ENCODE peak calls at places on chromosomes 3 and 15, in nine cellular contexts. W, U, Q, E, T, G, Z, F and N are unnamed samples.

GRCh38 chr15:38610748-38611147 is 46.1 kb upstream of the RASGRP1 start:
- DNase-seq in Q (no peak), E (no peak), W (no peak), G (no peak), U (no peak), F (no peak), Z (no peak), T (no peak), N (no peak)

GRCh38 chr3:73353661-73354217 is 271.0 kb downstream of the PDZRN3 start:
- DNase-seq in F (no peak), E (no peak), G (no peak), Q (no peak), U (peak), W (no peak), T (no peak), Z (no peak), N (no peak)

GRCh38 chr3:36259580-36259979 is 120.7 kb upstream of the STAC start:
- DNase-seq in E (no peak), F (no peak), Z (no peak), U (no peak), Q (no peak), T (no peak), W (no peak), G (no peak), N (no peak)

GRCh38 chr3:114659109-114660081 is 365.6 kb downstream of the TIGIT start:
- DNase-seq in Z (no peak), G (no peak), T (no peak), U (no peak), F (no peak), Q (no peak), W (no peak), E (no peak), N (no peak)

GRCh38 chr3:149180057-149180573 is 41.5 kb downstream of the CP start:
- DNase-seq in T (no peak), E (peak), F (peak), U (no peak), W (peak), G (no peak), Q (no peak), Z (peak), N (no peak)

GRCh38 chr3:57670543-57670942 is 22.3 kb downstream of the DENND6A start:
- DNase-seq in E (no peak), F (no peak), W (no peak), Q (no peak), G (no peak), U (no peak), T (no peak), Z (no peak), N (no peak)

GRCh38 chr3:186121968-186122367 is 13.1 kb upstream of the ETV5 start:
- DNase-seq in U (peak), F (no peak), W (no peak), Z (peak), Q (no peak), E (no peak), G (no peak), T (no peak), N (no peak)

GRCh38 chr15:89946681-89947313 is 34.0 kb upstream of the ARPIN start:
- DNase-seq in T (no peak), G (peak), Z (no peak), F (no peak), E (no peak), Q (no peak), W (no peak), U (no peak), N (no peak)

GRCh38 chr3:58041826-58042324 is 33.7 kb downstream of the FLNB start:
- DNase-seq in F (no peak), T (no peak), Z (no peak), U (no peak), E (no peak), Q (peak), G (no peak), W (no peak), N (peak)

GRCh38 chr3:112930771-112931170 is 44.1 kb downstream of the CD200R1 start:
- DNase-seq in E (no peak), G (no peak), Q (no peak), Z (peak), W (no peak), U (no peak), F (no peak), T (no peak), N (no peak)

GRCh38 chr3:69079269-69080159 is 651 bp downstream of the UBA3 start:
- DNase-seq in U (peak), G (no peak), T (no peak), Q (no peak), F (peak), E (no peak), Z (no peak), W (no peak), N (no peak)

GRCh38 chr3:71580636-71581215 is 2.8 kb downstream of the FOXP1 start:
- DNase-seq in E (no peak), F (no peak), W (no peak), Q (no peak), Z (peak), U (no peak), T (no peak), G (no peak), N (no peak)

GRCh38 chr3:123412811-123413588 is 35.9 kb downstream of the ADCY5 start:
- DNase-seq in U (no peak), W (no peak), Q (no peak), G (no peak), T (peak), F (peak), Z (no peak), E (no peak), N (no peak)

GRCh38 chr3:50226888-50227389 is 9.1 kb upstream of the GNAI2 start:
- DNase-seq in G (no peak), F (no peak), Q (no peak), W (no peak), T (peak), U (no peak), Z (peak), E (peak), N (no peak)

GRCh38 chr3:5290915-5291314 is 103.4 kb downstream of the EDEM1 start:
- DNase-seq in E (no peak), T (no peak), Z (no peak), Q (no peak), G (no peak), W (no peak), F (no peak), U (no peak), N (no peak)

GRCh38 chr15:38518084-38518483 is 46.5 kb downstream of the RASGRP1 start:
- DNase-seq in Q (no peak), F (no peak), T (no peak), G (no peak), U (no peak), E (no peak), W (no peak), Z (no peak), N (no peak)

GRCh38 chr15:33194237-33194636 is 277 bp downstream of the FMN1 start:
- DNase-seq in G (no peak), T (no peak), U (no peak), F (no peak), E (no peak), W (no peak), Q (no peak), Z (no peak), N (no peak)

GRCh38 chr3:124491098-124491497 is 239.2 kb upstream of the UMPS start:
- DNase-seq in E (no peak), T (no peak), W (no peak), Q (no peak), F (no peak), G (no peak), U (no peak), Z (no peak), N (no peak)

GRCh38 chr15:94263341-94264273 is 32.2 kb downstream of the MCTP2 start:
- DNase-seq in F (no peak), G (no peak), T (no peak), E (no peak), Q (peak), U (no peak), W (no peak), Z (peak), N (no peak)

GRCh38 chr3:178436773-178437172 is 99.5 kb upstream of the KCNMB2 start:
- DNase-seq in T (no peak), W (no peak), Q (no peak), U (no peak), Z (peak), E (no peak), F (no peak), G (no peak), N (peak)

GRCh38 chr15:36449084-36449661 is 130.3 kb upstream of the CDIN1 start:
- DNase-seq in F (no peak), W (no peak), G (peak), E (no peak), Q (no peak), T (no peak), Z (no peak), U (peak), N (no peak)

GRCh38 chr15:84681822-84682221 is 23.8 kb upstream of the NMB start:
- DNase-seq in U (no peak), Z (peak), F (no peak), T (no peak), E (no peak), Q (no peak), G (no peak), W (no peak), N (no peak)

GRCh38 chr3:2568073-2568671 is 469.5 kb downstream of the CNTN4 start:
- DNase-seq in G (no peak), W (no peak), U (no peak), Z (no peak), Q (no peak), E (no peak), T (no peak), F (no peak), N (no peak)

GRCh38 chr15:43267439-43267838 is 711 bp upstream of the TGM5 start:
- DNase-seq in E (no peak), Z (no peak), F (no peak), G (no peak), W (peak), Q (no peak), U (no peak), T (no peak), N (no peak)

GRCh38 chr3:166420071-166420470 is 582.8 kb upstream of the BCHE start:
- DNase-seq in E (no peak), F (no peak), U (no peak), G (no peak), Z (no peak), W (no peak), Q (no peak), T (no peak), N (no peak)

GRCh38 chr15:85440451-85440850 is 60.0 kb downstream of the AKAP13 start:
- DNase-seq in W (no peak), E (no peak), G (no peak), Z (peak), T (no peak), Q (no peak), F (no peak), U (no peak), N (no peak)

GRCh38 chr15:62740141-62741004 is 302.2 kb upstream of the TPM1 start:
- DNase-seq in F (no peak), T (peak), Z (no peak), Q (no peak), E (no peak), G (no peak), U (no peak), W (no peak), N (no peak)

GRCh38 chr15:74461847-74462511 is 1.0 kb upstream of the UBL7 start:
- DNase-seq in T (no peak), Z (peak), F (no peak), G (no peak), Q (no peak), W (no peak), E (no peak), U (no peak), N (no peak)

GRCh38 chr3:182212479-182213076 is 500.9 kb downstream of the SOX2 start:
- DNase-seq in E (no peak), U (peak), W (no peak), G (peak), Q (no peak), F (no peak), T (no peak), Z (peak), N (no peak)

GRCh38 chr15:56886450-56886856 is 32.0 kb upstream of the TCF12 start:
- DNase-seq in E (no peak), T (no peak), Z (no peak), Q (no peak), F (no peak), W (no peak), U (no peak), G (no peak), N (no peak)

GRCh38 chr3:60577601-60578000 is 673.7 kb downstream of the FHIT start:
- DNase-seq in Q (no peak), Z (no peak), U (no peak), W (no peak), E (no peak), T (no peak), G (no peak), F (no peak), N (no peak)

GRCh38 chr3:189727898-189728297 is 96.7 kb downstream of the TP63 start:
- DNase-seq in T (no peak), Q (no peak), E (no peak), G (no peak), U (no peak), F (no peak), W (no peak), Z (peak), N (no peak)

GRCh38 chr3:66476852-66477381 is 23.9 kb downstream of the LRIG1 start:
- DNase-seq in W (no peak), Z (no peak), E (no peak), Q (no peak), U (no peak), G (no peak), F (no peak), T (no peak), N (no peak)

GRCh38 chr15:43446344-43446743 is 46.6 kb downstream of the TP53BP1 start:
- DNase-seq in G (no peak), Q (no peak), W (no peak), E (no peak), F (no peak), U (no peak), Z (no peak), T (no peak), N (no peak)

GRCh38 chr3:29285356-29286070 is 4.6 kb downstream of the RBMS3 start:
- DNase-seq in U (no peak), G (no peak), F (no peak), T (no peak), E (no peak), Q (no peak), W (no peak), Z (peak), N (no peak)

GRCh38 chr15:75508741-75509532 is 57.4 kb upstream of the SIN3A start:
- DNase-seq in T (no peak), G (no peak), Z (peak), Q (no peak), U (peak), F (no peak), W (no peak), E (no peak), N (no peak)

DNA sequence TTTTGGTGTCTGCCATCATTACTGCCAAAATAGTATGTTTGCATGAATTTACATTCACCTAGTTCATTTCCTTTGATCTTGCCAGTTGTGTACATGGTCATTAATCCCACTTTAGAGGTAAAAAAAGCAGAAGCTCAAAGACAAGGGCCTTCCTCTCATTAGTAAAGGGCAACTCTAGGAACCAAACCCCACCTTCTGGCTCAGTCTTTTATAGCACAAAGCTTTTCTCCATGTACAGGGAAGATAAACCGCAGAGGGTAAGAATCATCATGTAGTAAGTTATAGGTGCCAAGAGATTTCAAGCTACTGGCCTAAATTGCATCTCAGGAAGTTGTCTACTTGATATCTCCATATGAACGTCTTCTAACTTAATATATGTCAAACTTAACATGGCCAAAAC is 19.3 kb upstream of the SPG21 start:
- DNase-seq in Q (no peak), W (no peak), Z (no peak), T (no peak), F (no peak), G (no peak), E (no peak), U (no peak), N (no peak)
- TF ChIP-seq CTCF in Q (peak), W (no peak), Z (no peak), T (no peak), F (no peak), G (no peak), E (no peak), U (peak), N (peak)

DNA sequence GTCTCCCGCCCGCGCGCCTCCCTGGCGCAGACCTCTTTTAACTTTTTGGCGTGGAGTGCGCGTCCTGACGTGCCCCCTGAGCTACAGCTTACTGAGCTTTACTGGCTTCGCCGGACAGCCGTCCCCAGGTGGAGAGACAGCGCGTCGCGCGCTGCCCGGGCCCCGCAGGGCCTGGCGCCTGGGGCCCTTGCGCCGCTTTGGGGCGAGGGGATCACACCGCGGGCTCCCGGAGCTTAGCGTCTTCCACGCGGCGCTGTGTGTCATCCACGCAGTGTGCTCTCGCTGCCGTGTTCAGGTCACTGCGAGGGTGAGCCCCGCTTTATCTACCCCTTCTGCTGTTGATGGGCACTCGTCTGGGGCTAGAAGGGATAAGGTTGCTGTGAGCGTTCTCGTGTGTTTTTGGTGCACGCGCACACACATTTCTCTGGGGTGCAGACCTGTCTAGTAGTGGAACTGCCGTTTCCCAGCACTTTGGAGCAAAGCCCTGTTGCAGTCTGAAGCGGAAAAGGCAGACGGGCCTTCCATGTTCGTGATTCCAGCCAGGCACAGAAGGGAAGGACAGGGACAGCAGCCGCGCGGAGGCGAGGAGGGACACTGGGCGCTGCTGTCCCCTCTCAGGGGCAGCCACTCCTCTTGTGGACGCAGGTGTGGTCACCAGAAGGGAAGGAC is 33.1 kb upstream of the ALDH1L1 start:
- DNase-seq in F (no peak), U (no peak), E (no peak), T (no peak), Z (no peak), G (no peak), Q (no peak), W (no peak), N (no peak)
- H3K4me3 ChIP-seq in F (peak), U (peak), E (peak), T (peak), Z (peak), G (peak), Q (no peak), W (peak), N (no peak)

DNA sequence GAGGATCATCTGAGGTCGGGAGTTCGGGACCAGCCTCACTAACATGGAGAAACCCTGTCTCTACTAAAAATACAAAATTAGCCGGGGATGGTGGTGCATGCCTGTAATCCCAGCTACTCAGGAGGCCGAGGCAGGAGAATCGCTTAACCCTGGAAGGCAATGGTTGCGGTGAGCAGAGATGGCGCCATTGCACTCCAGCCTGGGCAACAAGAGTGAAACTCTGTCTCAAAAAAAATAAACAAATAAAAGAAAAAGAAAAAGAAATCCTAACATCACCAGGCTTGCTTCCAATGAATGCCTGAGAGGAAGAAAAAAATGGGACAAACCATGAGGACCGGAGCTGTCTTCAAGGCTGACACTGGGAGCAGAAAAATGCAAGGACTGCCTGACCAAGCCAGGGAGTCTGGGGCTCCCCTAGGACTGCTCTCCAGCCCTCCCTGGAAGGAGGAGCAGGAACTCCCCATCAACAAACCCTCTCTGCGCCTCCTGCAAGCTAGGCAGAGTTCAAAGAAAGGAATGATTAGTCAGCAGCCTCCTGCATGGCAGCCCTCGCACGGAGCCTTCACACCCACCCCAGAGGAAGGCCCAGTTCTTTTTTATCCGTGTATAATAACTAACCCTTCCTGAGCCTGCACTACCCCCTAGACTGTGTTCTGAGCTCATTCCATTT is 55.4 kb downstream of the NUP210 start:
- DNase-seq in F (no peak), E (no peak), W (no peak), Q (no peak), G (no peak), T (no peak), Z (no peak), U (no peak), N (no peak)
- TF ChIP-seq CTCF in F (no peak), E (no peak), W (no peak), Q (no peak), G (no peak), T (no peak), Z (no peak), U (peak), N (no peak)

DNA sequence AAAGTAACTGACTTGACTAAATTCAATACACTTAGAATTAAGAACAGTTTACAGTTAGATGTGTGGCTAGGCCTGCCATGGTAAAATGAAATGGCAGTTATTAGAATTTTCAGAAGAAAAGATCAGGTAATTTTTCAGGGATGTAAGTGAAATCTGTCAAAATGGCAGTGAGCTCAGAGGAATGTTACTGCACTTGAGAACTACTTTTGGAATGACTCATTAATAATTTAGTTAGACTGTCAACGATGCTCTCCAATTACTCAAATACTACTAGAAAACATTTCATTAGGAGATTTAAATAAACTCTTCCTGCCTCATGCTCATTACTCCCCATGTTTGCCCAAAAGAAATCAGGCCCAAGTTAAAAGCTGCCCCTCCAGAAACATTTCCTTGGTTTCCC is 84.4 kb downstream of the RFTN1 start:
- DNase-seq in Z (peak), E (no peak), T (no peak), Q (no peak), W (no peak), F (no peak), U (no peak), G (no peak), N (no peak)
- H3K4me3 ChIP-seq in Z (no peak), E (no peak), T (no peak), Q (no peak), W (no peak), F (no peak), U (no peak), G (no peak), N (no peak)

GRCh38 chr3:167872941-167873340 is 137.4 kb downstream of the SERPINI1 start:
- DNase-seq in F (no peak), W (no peak), T (no peak), Q (no peak), G (no peak), E (no peak), U (no peak), Z (peak), N (no peak)
- TF ChIP-seq CTCF in F (no peak), W (peak), T (no peak), Q (peak), G (no peak), E (no peak), U (peak), Z (peak), N (peak)

DNA sequence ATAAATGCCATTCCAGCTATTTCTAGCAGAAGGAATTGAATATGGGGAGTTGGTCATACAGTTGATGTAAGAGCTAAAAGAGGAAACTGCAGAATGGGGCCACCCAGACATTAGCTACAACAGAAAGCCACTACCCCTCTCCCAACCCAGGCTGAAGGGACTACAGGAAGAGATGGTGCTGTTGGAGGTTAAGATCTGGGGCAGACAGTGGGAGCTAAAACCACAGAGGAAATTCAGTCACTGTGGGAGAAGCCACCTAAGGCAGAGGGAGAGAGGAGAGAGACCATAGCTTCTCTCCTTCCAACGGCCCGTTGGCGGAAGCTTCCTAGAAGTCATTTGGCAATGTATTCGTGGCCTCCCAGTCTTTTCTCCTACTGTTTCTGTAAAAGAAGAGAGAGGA is 133.7 kb upstream of the RARB start:
- DNase-seq in W (no peak), F (no peak), U (no peak), G (no peak), Z (no peak), Q (no peak), E (no peak), T (no peak), N (no peak)
- H3K4me3 ChIP-seq in W (no peak), F (no peak), U (no peak), G (no peak), Z (no peak), Q (no peak), E (no peak), T (no peak), N (no peak)